ENCODE peak calls at places on chromosomes 13 and 19, in four cellular contexts. L is WTC11, J is H1, R is K562. B is an unnamed sample.

GRCh38 chr13:48775285-48775684 is 121.6 kb downstream of the CYSLTR2 start:
- DNase-seq in R (no peak), J (no peak), L (no peak), B (no peak)

GRCh38 chr13:22744688-22745452 is 435.9 kb upstream of the SGCG start:
- DNase-seq in J (no peak), L (no peak), R (no peak), B (no peak)

GRCh38 chr19:14023404-14024235 is 4.3 kb upstream of the RLN3 start:
- DNase-seq in J (peak), R (peak), L (peak), B (peak)

GRCh38 chr13:114071991-114072390 is 60.4 kb downstream of the RASA3 start:
- DNase-seq in J (no peak), R (no peak), L (peak), B (no peak)

GRCh38 chr19:1224847-1225246 is 13.0 kb downstream of the CBARP start:
- DNase-seq in R (no peak), L (no peak), J (no peak), B (no peak)

GRCh38 chr19:33278403-33279269 is 23.7 kb downstream of the CEBPA start:
- DNase-seq in J (no peak), L (no peak), R (no peak), B (no peak)

GRCh38 chr13:104657196-104657595 is 1591.0 kb upstream of the SLC10A2 start:
- DNase-seq in L (no peak), J (no peak), R (no peak), B (no peak)

GRCh38 chr19:23002690-23003422 is at the start of gene ZNF728:
- DNase-seq in R (peak), L (no peak), J (no peak), B (peak)

GRCh38 chr13:61040180-61040579 is 375.5 kb downstream of the PCDH20 start:
- DNase-seq in L (no peak), R (no peak), J (no peak), B (no peak)

GRCh38 chr13:69109891-69110525 is 997.6 kb upstream of the ATXN8OS start:
- DNase-seq in J (no peak), R (no peak), L (no peak), B (no peak)

DNA sequence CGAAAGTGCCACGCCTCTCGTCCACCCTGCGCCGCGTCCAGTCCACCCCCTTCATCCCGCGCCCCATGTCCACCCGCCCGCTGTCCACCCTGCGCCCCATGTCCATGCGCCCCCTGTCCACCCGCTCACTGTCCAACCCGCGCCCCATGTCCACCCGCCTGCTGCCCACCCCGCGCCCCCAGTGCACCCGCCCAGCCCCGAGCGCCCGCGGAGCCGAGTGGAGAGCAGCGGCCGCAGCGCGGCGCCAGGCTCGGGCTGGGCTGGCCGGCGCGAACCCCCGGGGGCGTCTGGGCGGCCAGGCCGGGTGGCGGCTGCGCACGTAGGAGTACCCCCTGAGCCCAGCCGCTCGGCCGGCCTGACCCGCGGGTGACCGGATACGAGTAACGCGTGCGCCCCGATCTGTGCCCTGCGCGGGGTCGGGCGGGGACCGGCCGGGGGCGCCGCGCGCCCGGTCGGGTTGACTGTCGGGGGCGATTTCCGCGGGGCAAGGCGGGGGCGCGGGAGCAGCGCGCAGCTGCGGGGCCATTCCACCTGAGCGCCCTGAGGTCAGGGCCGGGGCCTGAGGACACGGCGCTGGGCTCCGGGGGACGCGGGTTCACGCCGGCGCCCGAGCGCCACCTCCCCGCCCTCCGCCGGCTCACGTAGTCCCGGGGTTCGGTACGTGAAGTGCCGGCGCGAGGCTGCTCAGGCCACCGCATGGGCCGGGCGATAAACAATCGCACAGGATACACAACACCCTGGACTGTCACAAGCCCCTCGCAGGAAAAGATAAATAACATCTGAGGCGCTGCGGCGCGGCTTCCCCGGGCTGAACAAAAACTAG is 37.5 kb upstream of the FLT1 start:
- DNase-seq in L (peak), J (peak), R (peak), B (peak)
- TF ChIP-seq TEAD4 in L (no peak), J (no peak), R (peak), B (no peak)

DNA sequence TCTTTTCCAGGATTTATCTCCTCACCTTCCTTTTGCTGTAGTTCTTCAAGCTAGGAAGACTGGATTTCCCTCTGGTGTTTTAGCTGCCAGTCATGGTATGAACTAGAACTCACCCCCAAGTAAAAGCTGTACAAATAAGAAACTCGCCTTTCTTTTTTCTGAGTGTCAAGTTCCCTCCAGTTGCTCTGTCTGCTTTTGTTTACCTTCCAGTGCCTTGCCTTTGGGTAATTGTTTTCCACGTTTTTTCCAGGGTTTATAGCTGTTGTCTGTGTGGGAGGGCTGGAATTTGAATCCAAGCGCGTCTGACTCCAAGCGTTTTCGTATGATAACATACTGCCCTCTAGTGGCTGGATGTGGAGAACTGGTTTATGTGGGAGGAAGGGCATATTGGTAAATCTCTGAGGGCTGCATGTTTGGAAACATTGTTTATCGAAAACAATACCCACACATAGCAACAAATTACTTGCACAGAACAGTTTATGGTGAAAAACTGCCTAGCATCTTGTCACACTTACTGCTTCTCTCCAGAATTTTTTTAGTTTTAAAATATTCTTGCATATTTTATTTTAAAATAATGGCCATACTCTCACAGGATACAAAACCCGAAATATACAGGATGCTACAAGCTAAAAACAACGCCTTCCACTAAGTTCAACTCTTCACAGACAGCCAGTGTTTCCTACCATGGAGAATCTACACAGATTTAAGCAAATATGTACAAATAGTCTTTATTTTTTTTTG is 19.2 kb downstream of the RCN3 start:
- DNase-seq in L (peak), R (peak), J (peak), B (peak)
- TF ChIP-seq TEAD4 in L (no peak), R (peak), J (peak), B (no peak)

GRCh38 chr19:15330801-15331418 is 1.4 kb downstream of the BRD4 start:
- DNase-seq in R (no peak), L (no peak), J (no peak), B (peak)
- TF ChIP-seq TEAD4 in R (no peak), L (no peak), J (peak), B (no peak)

GRCh38 chr19:2634228-2634951 is 68.1 kb downstream of the GNG7 start:
- DNase-seq in J (no peak), R (no peak), L (no peak), B (no peak)
- TF ChIP-seq TEAD4 in J (no peak), R (no peak), L (no peak), B (no peak)

DNA sequence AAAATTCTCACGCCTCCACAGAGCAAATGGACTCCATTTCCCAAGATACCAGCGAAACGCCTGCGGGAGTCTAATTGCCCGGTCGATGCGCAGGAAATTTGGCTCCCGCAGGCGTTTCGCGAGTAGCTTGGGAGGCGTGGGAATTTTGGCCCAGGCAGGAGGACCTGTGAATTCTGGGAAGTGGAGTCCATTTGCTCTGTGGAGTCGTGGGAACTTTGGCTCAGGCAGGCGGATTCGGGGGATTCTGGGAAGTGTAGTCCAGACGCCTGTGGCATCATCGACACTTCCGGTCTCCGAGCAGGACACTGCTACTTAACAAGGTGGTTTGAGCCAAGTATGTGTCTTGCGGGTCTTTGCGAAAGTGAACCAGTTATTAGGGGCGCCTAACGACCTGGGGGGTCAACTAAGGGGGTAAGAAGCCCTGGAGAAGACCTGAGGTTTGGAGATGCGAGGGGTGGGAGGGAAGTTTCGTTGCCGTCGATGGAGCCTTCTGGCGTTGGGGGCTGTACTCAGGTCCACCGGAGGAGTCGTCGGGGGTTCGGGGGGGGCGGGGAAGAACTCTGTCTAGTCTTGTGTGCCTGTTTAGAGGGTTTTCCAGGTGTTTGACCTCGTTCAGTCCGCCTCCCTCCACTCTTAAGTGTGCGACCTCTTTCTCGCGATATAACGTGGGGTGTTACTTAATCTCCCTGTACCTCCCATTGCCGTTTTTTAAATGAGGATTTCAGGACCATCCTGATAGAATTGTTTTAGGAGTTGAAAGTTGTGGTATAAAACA is at the start of gene ZNF155:
- DNase-seq in J (peak), R (peak), L (peak), B (peak)
- TF ChIP-seq TEAD4 in J (no peak), R (no peak), L (no peak), B (no peak)

GRCh38 chr13:111541752-111542529 is 221.5 kb downstream of the TEX29 start:
- DNase-seq in R (no peak), J (no peak), L (no peak), B (no peak)
- TF ChIP-seq TEAD4 in R (no peak), J (no peak), L (no peak), B (no peak)